ENCODE peak calls at places on chromosomes 13 and 19, in seven cellular contexts. D is K562, P is OCI-LY7, R is fibroblast of pulmonary artery, K is lower lobe of right lung, I is heart left ventricle, U is mucosa of descending colon. O is an unnamed sample.

GRCh38 chr19:8552810-8553209 is 24.4 kb downstream of the MYO1F start:
- DNase-seq in D (peak), P (peak), R (peak), K (no peak), I (no peak), U (no peak), O (peak)

GRCh38 chr19:51490676-51491075 is 10.9 kb downstream of the SIGLEC12 start:
- DNase-seq in D (peak), P (no peak), R (no peak), K (no peak), I (no peak), U (no peak), O (no peak)

GRCh38 chr19:50427997-50428425 is 4.7 kb upstream of the MYBPC2 start:
- DNase-seq in D (no peak), P (peak), R (peak), K (peak), I (peak), U (peak), O (no peak)

GRCh38 chr13:29594310-29594709 is 1.2 kb downstream of the SLC7A1 start:
- DNase-seq in D (no peak), P (peak), R (peak), K (no peak), I (no peak), U (no peak), O (no peak)

GRCh38 chr19:49689133-49690072 is at the start of gene ADM5:
- DNase-seq in D (no peak), P (no peak), R (no peak), K (peak), I (no peak), U (no peak), O (no peak)

GRCh38 chr19:20357921-20358320 is 190.9 kb downstream of the ZNF486 start:
- DNase-seq in D (no peak), P (no peak), R (no peak), K (no peak), I (no peak), U (no peak), O (no peak)

GRCh38 chr13:37753776-37754175 is 115.8 kb downstream of the TRPC4 start:
- DNase-seq in D (no peak), P (no peak), R (no peak), K (no peak), I (no peak), U (no peak), O (no peak)

GRCh38 chr13:108325863-108326262 is 56.3 kb downstream of the TNFSF13B start:
- DNase-seq in D (no peak), P (peak), R (no peak), K (no peak), I (no peak), U (no peak), O (no peak)

GRCh38 chr19:37872383-37872782 is 34.0 kb downstream of the WDR87 start:
- DNase-seq in D (no peak), P (no peak), R (no peak), K (no peak), I (no peak), U (no peak), O (no peak)

GRCh38 chr19:15672580-15673175 is at the start of gene CYP4F12:
- DNase-seq in D (peak), P (no peak), R (peak), K (peak), I (peak), U (peak), O (no peak)

GRCh38 chr19:2529473-2529918 is 53.6 kb downstream of the GADD45B start:
- DNase-seq in D (no peak), P (no peak), R (peak), K (peak), I (no peak), U (no peak), O (no peak)

GRCh38 chr19:33434090-33434885 is 60.8 kb downstream of the CEBPG start:
- DNase-seq in D (no peak), P (no peak), R (no peak), K (peak), I (no peak), U (peak), O (no peak)

GRCh38 chr19:18007939-18008673 is at the start of gene ARRDC2:
- DNase-seq in D (peak), P (peak), R (peak), K (peak), I (peak), U (peak), O (peak)

GRCh38 chr13:44331912-44332840 is 41.4 kb upstream of the SERP2 start:
- DNase-seq in D (no peak), P (no peak), R (peak), K (no peak), I (peak), U (no peak), O (no peak)

GRCh38 chr13:85508683-85509329 is 290.4 kb downstream of the SLITRK6 start:
- DNase-seq in D (no peak), P (no peak), R (peak), K (no peak), I (no peak), U (no peak), O (peak)

GRCh38 chr19:40355975-40356680 is 7.6 kb downstream of the PLD3 start:
- DNase-seq in D (no peak), P (peak), R (no peak), K (no peak), I (no peak), U (no peak), O (no peak)

GRCh38 chr13:25192489-25192888 is 20.4 kb upstream of the AMER2 start:
- DNase-seq in D (no peak), P (no peak), R (no peak), K (no peak), I (no peak), U (no peak), O (no peak)

GRCh38 chr13:99027260-99027659 is 49.4 kb upstream of the DOCK9 start:
- DNase-seq in D (peak), P (no peak), R (no peak), K (no peak), I (no peak), U (no peak), O (no peak)

DNA sequence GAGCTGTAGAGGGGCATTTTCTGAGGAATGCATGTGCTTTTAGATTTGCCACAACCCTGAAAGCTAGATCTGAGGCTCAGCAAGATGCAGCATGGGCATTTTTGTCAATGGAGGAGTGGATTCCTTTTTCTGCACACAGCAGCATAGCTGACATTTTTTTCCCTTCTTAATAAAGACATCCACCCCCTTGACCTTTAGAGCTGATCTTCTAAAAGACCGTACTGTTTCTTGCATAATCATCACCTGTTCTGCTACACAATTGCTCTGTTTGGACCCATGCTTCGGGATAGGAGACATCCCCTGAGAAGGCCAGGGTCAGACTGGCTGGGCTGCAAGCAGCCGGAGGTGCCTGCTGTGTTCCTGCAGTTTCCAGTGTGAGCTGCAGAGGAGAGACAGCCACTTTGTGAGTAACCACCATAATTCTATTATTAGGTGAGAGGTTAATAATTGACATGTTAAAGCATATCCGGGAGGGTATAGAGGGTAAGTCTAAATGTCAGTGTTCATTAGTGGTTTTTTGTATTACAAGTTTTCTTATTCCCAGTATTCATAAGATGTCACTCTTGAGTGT is 108.5 kb upstream of the C1QTNF9B start:
- DNase-seq in D (no peak), P (no peak), R (no peak), K (no peak), I (no peak), U (no peak), O (no peak)
- H3K4me3 ChIP-seq in D (no peak), P (no peak), R (no peak), K (no peak), I (no peak), U (no peak), O (no peak)

GRCh38 chr19:4583961-4584669 is 24.6 kb upstream of the SEMA6B start:
- DNase-seq in D (peak), P (peak), R (peak), K (no peak), I (no peak), U (no peak), O (no peak)
- H3K4me3 ChIP-seq in D (peak), P (peak), R (peak), K (peak), I (peak), U (no peak), O (peak)

DNA sequence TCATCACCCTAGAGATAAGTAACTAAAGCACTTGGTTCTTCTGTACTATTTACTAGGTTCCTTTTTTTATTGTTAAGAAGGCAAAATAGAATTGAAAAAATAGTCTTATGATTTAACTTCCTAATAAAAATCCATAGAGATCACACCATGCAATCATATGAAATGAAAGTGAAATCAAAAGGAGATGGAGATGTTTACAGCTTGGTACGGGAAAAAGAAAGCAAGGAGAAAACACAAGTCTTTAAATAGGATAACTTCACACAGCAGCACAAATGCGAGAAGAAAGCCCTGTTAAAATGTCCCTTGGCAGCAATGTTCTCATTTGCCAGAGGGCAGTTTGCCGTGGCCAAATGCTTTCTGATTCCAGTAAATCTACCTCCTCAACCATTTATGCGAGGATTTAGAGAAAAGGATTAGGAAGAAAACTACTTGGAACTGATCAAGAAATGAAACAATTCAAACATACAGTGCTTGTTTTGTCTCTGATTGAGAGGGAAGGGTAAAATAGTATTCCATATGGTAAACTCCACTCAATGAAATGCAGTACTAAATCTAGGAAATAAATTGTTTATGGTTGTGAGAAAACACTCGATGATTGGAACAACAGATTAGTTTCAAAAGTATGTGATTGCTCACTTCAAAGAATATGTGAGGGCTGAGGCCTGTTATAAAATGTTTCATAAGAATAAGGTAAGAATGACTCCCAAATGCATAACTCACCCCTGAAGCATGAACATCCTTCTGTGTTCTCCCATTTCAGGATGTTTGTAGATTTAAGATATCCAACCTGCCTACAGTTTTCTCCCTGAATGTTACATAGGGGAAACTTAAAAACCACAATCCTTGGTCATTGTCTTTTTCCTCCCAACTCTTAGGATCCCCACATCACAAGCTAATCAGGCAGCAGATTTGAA is 487.8 kb downstream of the DACH1 start:
- DNase-seq in D (no peak), P (no peak), R (peak), K (no peak), I (no peak), U (no peak), O (no peak)
- H3K4me3 ChIP-seq in D (no peak), P (no peak), R (no peak), K (peak), I (peak), U (no peak), O (no peak)

GRCh38 chr19:55156202-55157063 is 1.1 kb downstream of the TNNI3 start:
- DNase-seq in D (peak), P (peak), R (peak), K (no peak), I (peak), U (peak), O (no peak)
- H3K4me3 ChIP-seq in D (peak), P (no peak), R (no peak), K (peak), I (peak), U (no peak), O (peak)

DNA sequence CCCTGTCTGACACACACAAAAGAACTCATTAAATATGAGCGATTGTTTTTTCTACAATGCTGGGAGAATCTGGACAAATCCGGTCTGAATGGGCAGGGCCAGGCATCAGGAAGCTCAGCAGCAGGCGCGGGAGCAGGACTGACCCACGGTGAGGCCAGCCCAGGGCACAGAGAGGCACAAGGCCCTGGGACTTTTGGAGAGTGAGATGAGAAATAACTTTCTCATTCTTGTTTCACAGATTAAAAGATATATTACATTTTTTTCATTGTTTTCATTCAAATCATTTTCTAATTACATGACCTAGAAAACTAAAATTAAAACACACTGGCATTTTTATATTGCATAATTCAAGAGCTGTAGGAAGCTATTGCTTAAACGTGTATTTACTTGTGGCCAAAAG is 133.0 kb downstream of the TNFRSF19 start:
- DNase-seq in D (no peak), P (no peak), R (peak), K (no peak), I (no peak), U (no peak), O (no peak)
- H3K4me3 ChIP-seq in D (no peak), P (no peak), R (no peak), K (no peak), I (no peak), U (no peak), O (no peak)

O was measured in NT2/D1.